ENCODE peak calls at places on chromosome 14, in four cellular contexts. H is left ventricle myocardium inferior, R is tibial nerve, L is adipocyte. U is an unnamed sample.

GRCh38 chr14:99518441-99519346 is 37.5 kb downstream of the CCNK start:
- DNase-seq in H (peak; percentile 72), R (peak; percentile 45), L (peak; percentile 72), U (peak; percentile 85)

GRCh38 chr14:103346286-103346685 is 12.2 kb downstream of the EIF5 start:
- DNase-seq in H (no peak), R (no peak), L (no peak), U (no peak)

GRCh38 chr14:60723218-60724079 is 702 bp downstream of the SIX4 start:
- DNase-seq in H (no peak), R (no peak), L (peak; percentile 75), U (peak; percentile 68)

GRCh38 chr14:99427632-99428315 is 52.9 kb downstream of the SETD3 start:
- DNase-seq in H (no peak), R (no peak), L (no peak), U (no peak)

GRCh38 chr14:52315355-52315718 is 1.2 kb downstream of the PTGER2 start:
- DNase-seq in H (no peak), R (no peak), L (no peak), U (no peak)

GRCh38 chr14:36942522-36943245 is 229.7 kb downstream of the SLC25A21 start:
- DNase-seq in H (no peak), R (no peak), L (peak; percentile 80), U (no peak)

GRCh38 chr14:49505026-49505766 is 81.0 kb downstream of the RPS29 start:
- DNase-seq in H (no peak), R (no peak), L (no peak), U (no peak)

GRCh38 chr14:22339277-22339676 is 249.7 kb downstream of the DAD1 start:
- DNase-seq in H (peak; percentile 83), R (peak; percentile 81), L (no peak), U (peak; percentile 88)

GRCh38 chr14:61203059-61203753 is 77.9 kb downstream of the TMEM30B start:
- DNase-seq in H (no peak), R (no peak), L (no peak), U (no peak)

GRCh38 chr14:102759416-102759815 is 17.8 kb upstream of the TRAF3 start:
- DNase-seq in H (no peak), R (no peak), L (no peak), U (no peak)

GRCh38 chr14:91332448-91333059 is 85.1 kb downstream of the CCDC88C start:
- DNase-seq in H (no peak), R (no peak), L (no peak), U (no peak)

GRCh38 chr14:89337912-89338311 is 79.1 kb downstream of the FOXN3 start:
- DNase-seq in H (no peak), R (peak; percentile 19), L (peak; percentile 24), U (no peak)

GRCh38 chr14:91891081-91891480 is 23.7 kb upstream of the TC2N start:
- DNase-seq in H (no peak), R (no peak), L (no peak), U (no peak)

GRCh38 chr14:103730490-103731035 is 15.0 kb downstream of the ZFYVE21 start:
- DNase-seq in H (peak; percentile 71), R (no peak), L (no peak), U (no peak)

GRCh38 chr14:102415671-102416070 is 52.9 kb downstream of the TECPR2 start:
- DNase-seq in H (no peak), R (no peak), L (no peak), U (no peak)

GRCh38 chr14:84750763-84751554 is 779.0 kb upstream of the FLRT2 start:
- DNase-seq in H (no peak), R (no peak), L (peak; percentile 70), U (no peak)

GRCh38 chr14:104268725-104269436 is 130.5 kb downstream of the KIF26A start:
- DNase-seq in H (no peak), R (no peak), L (no peak), U (peak; percentile 53)

GRCh38 chr14:71235865-71236264 is 328.6 kb downstream of the PCNX1 start:
- DNase-seq in H (peak; percentile 42), R (no peak), L (no peak), U (no peak)

GRCh38 chr14:24130380-24130716 is at the start of gene FITM1:
- DNase-seq in H (no peak), R (no peak), L (no peak), U (no peak)

GRCh38 chr14:57526942-57527341 is 33.3 kb upstream of the CCDC198 start:
- DNase-seq in H (no peak), R (no peak), L (no peak), U (no peak)

GRCh38 chr14:64671591-64671990 is 32.6 kb upstream of the PLEKHG3 start:
- DNase-seq in H (no peak), R (no peak), L (peak; percentile 92), U (no peak)

GRCh38 chr14:105492051-105492965 is 1.3 kb downstream of the TEDC1 start:
- DNase-seq in H (peak; percentile 51), R (no peak), L (no peak), U (peak; percentile 70)

GRCh38 chr14:55448146-55448614 is 7.8 kb upstream of the TBPL2 start:
- DNase-seq in H (no peak), R (no peak), L (peak; percentile 72), U (no peak)